ENCODE peak calls at places on chromosomes 13 and 19, in nine cellular contexts. G is A549, H is heart left ventricle, W is adrenal gland, I is lower leg skin, F is Peyer's patch, P is stomach, T is transverse colon, O is NB4. Q is an unnamed sample.

GRCh38 chr19:37718357-37718756 is 1.2 kb downstream of the ZNF607 start:
- DNase-seq in H (no peak), P (no peak), W (no peak), T (no peak), I (no peak), O (peak; percentile 2), F (no peak), G (no peak), Q (no peak)

GRCh38 chr13:64723735-64724134 is 2506.4 kb downstream of the PCDH9 start:
- DNase-seq in O (no peak), H (no peak), W (no peak), P (no peak), F (no peak), I (no peak), T (no peak), G (peak; percentile 33), Q (no peak)

GRCh38 chr19:35517342-35517741 is 3.9 kb upstream of the DMKN start:
- DNase-seq in F (no peak), T (no peak), P (no peak), O (no peak), H (no peak), W (no peak), G (no peak), I (no peak), Q (no peak)

GRCh38 chr13:99224019-99224418 is 23.4 kb downstream of the UBAC2 start:
- DNase-seq in F (no peak), G (no peak), P (no peak), I (no peak), W (no peak), T (no peak), O (peak; percentile 67), H (no peak), Q (no peak)

GRCh38 chr13:99614465-99614885 is 113.2 kb downstream of the TM9SF2 start:
- DNase-seq in W (no peak), F (peak; percentile 64), T (peak; percentile 25), H (no peak), G (peak; percentile 50), I (no peak), O (peak; percentile 70), P (peak; percentile 39), Q (peak; percentile 85)

GRCh38 chr19:48934837-48935236 is 1.3 kb downstream of the DHDH start:
- DNase-seq in F (no peak), P (no peak), H (no peak), W (no peak), O (no peak), G (no peak), I (no peak), T (no peak), Q (no peak)

GRCh38 chr19:17302391-17303166 is 646 bp downstream of the ABHD8 start:
- DNase-seq in F (no peak), O (peak; percentile 68), H (no peak), I (no peak), T (no peak), P (no peak), W (peak; percentile 53), G (no peak), Q (no peak)

GRCh38 chr19:401836-402535 is 7.0 kb downstream of the C2CD4C start:
- DNase-seq in W (no peak), F (no peak), P (no peak), I (peak; percentile 73), O (no peak), T (no peak), G (no peak), H (no peak), Q (no peak)

GRCh38 chr13:112113355-112113754 is 46.4 kb downstream of the SOX1 start:
- DNase-seq in T (peak; percentile 54), P (no peak), O (no peak), W (no peak), F (no peak), H (no peak), G (no peak), I (no peak), Q (no peak)

GRCh38 chr19:34254552-34255432 is at the start of gene GARRE1:
- DNase-seq in H (peak; percentile 42), O (peak; percentile 59), I (no peak), W (peak; percentile 45), T (peak; percentile 46), G (peak; percentile 96), P (peak; percentile 91), F (peak; percentile 54), Q (peak; percentile 53)

GRCh38 chr19:38209671-38210457 is 14.2 kb downstream of the DPF1 start:
- DNase-seq in I (peak; percentile 93), G (no peak), F (peak; percentile 57), O (no peak), P (peak; percentile 49), W (peak; percentile 29), T (peak; percentile 47), H (peak; percentile 90), Q (no peak)

GRCh38 chr19:10069046-10069445 is 17.1 kb upstream of the SHFL start:
- DNase-seq in O (no peak), G (no peak), W (peak; percentile 71), I (no peak), T (no peak), P (no peak), F (no peak), H (no peak), Q (peak; percentile 73)

GRCh38 chr13:41941174-41941573 is 19.7 kb downstream of the VWA8 start:
- DNase-seq in F (no peak), T (no peak), O (no peak), G (no peak), I (no peak), W (no peak), H (no peak), P (no peak), Q (no peak)

GRCh38 chr13:91346848-91347211 is 657 bp upstream of the MIR17HG start:
- DNase-seq in H (no peak), O (peak; percentile 65), F (peak; percentile 68), T (peak; percentile 40), W (no peak), P (no peak), G (no peak), I (no peak), Q (peak; percentile 55)

GRCh38 chr19:58009301-58009665 is 6.7 kb upstream of the ZNF606 start:
- DNase-seq in P (no peak), H (no peak), W (no peak), O (no peak), G (no peak), I (no peak), F (no peak), T (no peak), Q (peak; percentile 57)
- H3K4me3 ChIP-seq in P (no peak overlapping the region), H (peak overlapping the region; percentile 39), W (no peak overlapping the region), O (no peak overlapping the region), G (peak overlapping the region; percentile 20), I (no peak overlapping the region), F (no peak overlapping the region), T (peak overlapping the region; percentile 20), Q (peak overlapping the region; percentile 46)

GRCh38 chr13:27171244-27171829 is at the start of gene USP12:
- DNase-seq in I (no peak), P (no peak), F (peak; percentile 55), O (peak; percentile 71), H (peak; percentile 42), T (peak; percentile 32), G (no peak), W (no peak), Q (peak; percentile 60)
- TF ChIP-seq POLR2A in I (no peak), P (no peak), F (peak; percentile 76), O (peak; percentile 71), H (no peak), T (no peak), G (peak; percentile 56), W (peak; percentile 49), Q (peak; percentile 71)

GRCh38 chr13:113862766-113863510 is 938 bp downstream of the GAS6 start:
- DNase-seq in W (peak; percentile 49), P (peak; percentile 77), H (peak; percentile 72), T (peak; percentile 76), I (peak; percentile 92), G (peak; percentile 32), O (no peak), F (peak; percentile 61), Q (peak; percentile 64)

GRCh38 chr13:113861433-113862030 is 2.3 kb downstream of the GAS6 start:
- DNase-seq in T (no peak), I (peak; percentile 85), O (no peak), W (no peak), F (no peak), G (no peak), P (no peak), H (no peak), Q (no peak)

GRCh38 chr13:113863511-113864302 is at the start of gene GAS6:
- DNase-seq in G (peak; percentile 33), P (peak; percentile 72), O (no peak), F (peak; percentile 81), T (peak; percentile 80), W (peak; percentile 68), H (peak; percentile 82), I (peak; percentile 93), Q (peak; percentile 76)

GRCh38 chr13:113862191-113862765 is 1.6 kb downstream of the GAS6 start:
- DNase-seq in F (no peak), W (no peak), H (peak; percentile 29), T (no peak), I (peak; percentile 80), O (no peak), G (no peak), P (no peak), Q (no peak)

DNA sequence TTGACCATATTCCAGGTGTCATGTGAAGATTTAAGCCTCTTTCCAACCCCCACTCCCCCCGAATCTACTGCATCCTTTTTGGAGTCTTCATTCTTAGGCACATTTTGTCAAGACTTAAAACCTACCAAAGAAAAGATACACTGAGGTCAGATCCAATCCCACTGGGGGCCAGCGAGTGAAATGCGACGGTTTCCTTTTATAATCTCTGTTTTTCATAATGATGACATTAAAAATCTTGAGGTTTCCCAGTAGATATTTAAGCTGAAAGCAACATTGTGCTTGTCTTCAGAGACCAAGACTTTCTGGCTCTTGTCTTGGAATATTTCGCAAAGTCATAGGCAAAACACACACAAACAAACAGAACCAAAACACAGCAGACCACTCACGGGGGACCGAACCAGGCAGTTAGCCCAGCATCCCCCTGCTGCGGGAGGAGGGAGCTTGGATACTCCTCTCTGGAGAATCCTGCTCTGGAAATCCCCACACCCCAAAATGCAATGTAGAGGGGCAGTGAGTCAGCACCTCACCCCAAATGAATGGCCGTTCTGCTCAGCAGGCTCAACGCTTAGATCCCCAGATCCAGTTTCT is 521 bp upstream of the GAS6 start:
- DNase-seq in H (peak; percentile 29), P (no peak), F (no peak), O (no peak), G (no peak), I (peak; percentile 50), T (no peak), W (no peak), Q (no peak)
- H3K4me3 ChIP-seq in H (peak overlapping the region; percentile 76), P (peak overlapping the region; percentile 73), F (peak overlapping the region; percentile 59), O (no peak overlapping the region), G (peak overlapping the region; percentile 88), I (peak overlapping the region; percentile 18), T (peak overlapping the region; percentile 86), W (peak overlapping the region; percentile 34), Q (peak overlapping the region; percentile 58)

GRCh38 chr19:19515764-19516519 is at the start of gene NDUFA13:
- DNase-seq in H (peak; percentile 93), G (peak; percentile 78), I (peak; percentile 99), F (peak; percentile 97), T (peak; percentile 95), W (peak; percentile 91), O (peak; percentile 95), P (peak; percentile 95), Q (peak; percentile 87)
- TF ChIP-seq POLR2A in H (peak; percentile 63), G (peak; percentile 82), I (no peak), F (peak; percentile 76), T (peak; percentile 85), W (no peak), O (peak; percentile 92), P (no peak), Q (peak; percentile 75)

GRCh38 chr19:42113641-42114348 is 18.5 kb downstream of the POU2F2 start:
- DNase-seq in P (no peak), F (peak; percentile 77), O (peak; percentile 75), T (no peak), I (no peak), G (peak; percentile 97), H (peak; percentile 32), W (no peak), Q (no peak)
- H3K4me3 ChIP-seq in P (no peak overlapping the region), F (peak overlapping the region; percentile 18), O (no peak overlapping the region), T (no peak overlapping the region), I (no peak overlapping the region), G (no peak overlapping the region), H (no peak overlapping the region), W (no peak overlapping the region), Q (no peak overlapping the region)

Q was measured in right lobe of liver.